ENCODE peak calls at places on chromosomes 12 and 14, in four cellular contexts. H is mesendoderm, S is endothelial cell of umbilical vein, B is fibroblast of lung. T is an unnamed sample.

GRCh38 chr14:101359221-101360044 is 201.9 kb upstream of the DIO3 start:
- DNase-seq in H (peak; percentile 24), B (peak; percentile 22), S (no peak), T (no peak)

GRCh38 chr14:64444984-64445845 is 20.1 kb upstream of the AKAP5 start:
- DNase-seq in H (peak; percentile 48), S (peak; percentile 84), B (peak; percentile 90), T (peak; percentile 87)

GRCh38 chr12:26691234-26691970 is 141.6 kb downstream of the ITPR2 start:
- DNase-seq in H (peak; percentile 97), B (peak; percentile 99), S (peak; percentile 96), T (peak; percentile 94)

GRCh38 chr12:4794503-4794902 is 74.3 kb downstream of the GALNT8 start:
- DNase-seq in S (no peak), H (no peak), B (no peak), T (no peak)

GRCh38 chr14:30357791-30358190 is 201.2 kb upstream of the G2E3 start:
- DNase-seq in S (no peak), B (no peak), H (no peak), T (no peak)

GRCh38 chr14:45610303-45610702 is 357.3 kb upstream of the MIS18BP1 start:
- DNase-seq in B (peak; percentile 1), H (peak; percentile 16), S (peak; percentile 4), T (peak; percentile 0)

GRCh38 chr12:86719381-86719780 is 463.2 kb upstream of the MGAT4C start:
- DNase-seq in S (no peak), B (peak; percentile 64), H (no peak), T (no peak)

GRCh38 chr12:45655186-45655585 is 74.3 kb upstream of the ARID2 start:
- DNase-seq in H (peak; percentile 20), S (no peak), B (peak; percentile 19), T (no peak)

GRCh38 chr12:11171953-11172675 is 1.1 kb downstream of the SMIM10L1 start:
- DNase-seq in S (no peak), H (peak; percentile 45), B (peak; percentile 30), T (peak; percentile 56)

GRCh38 chr12:1914116-1914911 is 4.1 kb downstream of the CACNA2D4 start:
- DNase-seq in S (no peak), H (no peak), B (no peak), T (no peak)

GRCh38 chr12:46382425-46382973 is 9.9 kb upstream of the SLC38A2 start:
- DNase-seq in B (no peak), H (no peak), S (no peak), T (no peak)

GRCh38 chr12:113260127-113260526 is 38.9 kb downstream of the TPCN1 start:
- DNase-seq in B (no peak), S (no peak), H (no peak), T (no peak)

GRCh38 chr14:99035712-99036593 is 236.0 kb downstream of the BCL11B start:
- DNase-seq in S (no peak), B (peak; percentile 96), H (peak; percentile 95), T (peak; percentile 98)

GRCh38 chr12:97017213-97017612 is 110.2 kb downstream of the NEDD1 start:
- DNase-seq in H (no peak), B (no peak), S (no peak), T (no peak)

GRCh38 chr12:56517854-56518253 is 3.8 kb upstream of the RBMS2 start:
- DNase-seq in H (no peak), S (no peak), B (no peak), T (no peak)

GRCh38 chr14:73903028-73903427 is 16.4 kb downstream of the ZNF410 start:
- DNase-seq in B (no peak), S (no peak), H (no peak), T (peak; percentile 51)

GRCh38 chr14:72617391-72618011 is 276.4 kb downstream of the DPF3 start:
- DNase-seq in S (peak; percentile 48), B (peak; percentile 82), H (peak; percentile 44), T (peak; percentile 79)

GRCh38 chr14:99579903-99580570 is 24.0 kb downstream of the CCDC85C start:
- DNase-seq in H (peak; percentile 92), S (peak; percentile 41), B (peak; percentile 97), T (no peak)

GRCh38 chr12:4954632-4955354 is 45.1 kb downstream of the KCNA1 start:
- DNase-seq in B (no peak), S (no peak), H (no peak), T (no peak)

GRCh38 chr12:109393437-109394345 is 46.0 kb downstream of the MYO1H start:
- DNase-seq in H (peak; percentile 58), B (peak; percentile 34), S (peak; percentile 63), T (peak; percentile 90)

GRCh38 chr12:79344855-79345840 is 345.6 kb downstream of the PAWR start:
- DNase-seq in S (peak; percentile 54), B (peak; percentile 35), H (peak; percentile 81), T (peak; percentile 56)

GRCh38 chr12:70645494-70646317 is 8.5 kb upstream of the PTPRB start:
- DNase-seq in H (peak; percentile 65), B (peak; percentile 97), S (peak; percentile 95), T (peak; percentile 86)

GRCh38 chr12:130633771-130634170 is 82.3 kb downstream of the RIMBP2 start:
- DNase-seq in S (no peak), H (peak; percentile 70), B (no peak), T (no peak)

GRCh38 chr12:3698218-3698974 is 54.5 kb downstream of the CRACR2A start:
- DNase-seq in S (peak; percentile 68), B (peak; percentile 92), H (no peak), T (peak; percentile 88)

GRCh38 chr12:46549527-46550265 is 177.1 kb upstream of the SLC38A2 start:
- DNase-seq in B (peak; percentile 84), S (peak; percentile 61), H (no peak), T (peak; percentile 91)

GRCh38 chr12:105433804-105434203 is 103.3 kb downstream of the C12orf75 start:
- DNase-seq in B (peak; percentile 88), H (no peak), S (peak; percentile 96), T (no peak)

GRCh38 chr12:53604581-53604980 is 21.6 kb downstream of the ATF7 start:
- DNase-seq in H (no peak), S (no peak), B (no peak), T (no peak)

GRCh38 chr12:127628655-127629054 is 638.3 kb upstream of the TMEM132C start:
- DNase-seq in S (no peak), H (no peak), B (peak; percentile 94), T (peak; percentile 40)

GRCh38 chr14:103630364-103631108 is 1.5 kb downstream of the KLC1 start:
- DNase-seq in B (peak; percentile 27), S (peak; percentile 10), H (no peak), T (peak; percentile 60)

GRCh38 chr12:21065845-21066244 is 65.1 kb upstream of the SLCO1B1 start:
- DNase-seq in S (peak; percentile 33), B (no peak), H (peak; percentile 45), T (peak; percentile 23)

GRCh38 chr12:115010324-115010995 is 326.5 kb upstream of the TBX3 start:
- DNase-seq in S (no peak), H (no peak), B (no peak), T (no peak)

GRCh38 chr12:45909041-45909713 is 81.2 kb downstream of the SCAF11 start:
- DNase-seq in B (peak; percentile 28), H (no peak), S (no peak), T (peak; percentile 9)

GRCh38 chr12:93186131-93186530 is 191.6 kb upstream of the NUDT4 start:
- DNase-seq in H (no peak), B (no peak), S (no peak), T (peak; percentile 74)

GRCh38 chr12:19507823-19508222 is 68.5 kb downstream of the AEBP2 start:
- DNase-seq in B (no peak), S (peak; percentile 75), H (no peak), T (peak; percentile 68)
- H3K36me3 ChIP-seq in B (no peaks in the 10 kb centered on the region), S (no peaks in the 10 kb centered on the region), H (no peaks in the 10 kb centered on the region), T (peaks cover 3% of the 10 kb centered on the region)

GRCh38 chr14:89720076-89720687 is 234.3 kb downstream of the EFCAB11 start:
- DNase-seq in S (no peak), H (no peak), B (no peak), T (no peak)

GRCh38 chr14:89720741-89721315 is 233.7 kb downstream of the EFCAB11 start:
- DNase-seq in S (no peak), H (no peak), B (peak; percentile 5), T (no peak)

GRCh38 chr14:89721330-89721729 is 233.2 kb downstream of the EFCAB11 start:
- DNase-seq in B (no peak), H (no peak), S (no peak), T (no peak)

GRCh38 chr14:89721991-89722390 is 232.5 kb downstream of the EFCAB11 start:
- DNase-seq in B (no peak), S (no peak), H (no peak), T (no peak)

GRCh38 chr14:89723930-89724915 is 230.3 kb downstream of the EFCAB11 start:
- DNase-seq in H (peak; percentile 10), B (no peak), S (no peak), T (peak; percentile 57)
- H3K4me3 ChIP-seq in H (no peak overlapping the region), B (no peak overlapping the region), S (no peak overlapping the region), T (peak overlapping the region; percentile 82)

GRCh38 chr14:69261761-69262331 is 1.9 kb downstream of the GALNT16 start:
- DNase-seq in B (no peak), S (no peak), H (peak; percentile 45), T (no peak)
- H3K9ac ChIP-seq in B (no peak overlapping the region), S (no peak overlapping the region), H (no peak overlapping the region), T (no peak overlapping the region)

DNA sequence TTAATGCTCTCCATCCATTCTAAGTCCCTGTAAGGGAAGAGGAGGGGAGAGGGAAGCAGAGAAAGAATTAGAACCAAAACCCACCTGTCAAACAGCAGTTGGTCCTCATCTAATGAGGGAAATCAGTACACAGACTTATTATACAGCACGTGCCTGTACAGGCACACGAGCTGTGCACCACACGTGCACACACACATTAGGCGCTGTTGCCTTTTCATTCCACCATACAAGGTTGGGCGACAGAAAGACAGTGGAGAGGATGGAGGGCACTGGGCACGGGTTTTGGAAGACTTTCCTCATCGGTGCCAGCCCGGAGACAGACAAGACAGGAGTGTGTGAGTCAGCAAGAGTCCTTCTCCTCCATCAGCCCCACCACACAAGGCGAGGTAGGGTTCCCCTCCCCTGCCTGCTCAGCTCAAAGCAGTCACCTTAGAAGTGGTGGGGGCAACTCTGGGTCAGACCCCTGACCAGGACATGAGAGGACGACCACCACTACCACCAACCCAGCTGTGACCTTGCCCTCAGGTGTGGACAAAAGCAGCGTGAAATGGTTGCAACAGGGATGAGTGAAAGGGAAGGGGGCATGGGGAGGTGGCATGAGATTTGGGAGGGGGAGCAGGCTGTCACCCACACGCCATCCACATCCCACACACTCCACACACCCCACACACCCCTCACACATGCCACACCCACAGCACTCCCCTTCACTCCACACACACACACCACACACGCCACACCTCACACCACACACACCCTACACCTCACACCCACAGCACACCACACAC is 80.7 kb downstream of the ACTN1 start:
- DNase-seq in S (no peak), B (no peak), H (no peak), T (no peak)
- H3K36me3 ChIP-seq in S (peaks cover 33% of the 10 kb centered on the region), B (peaks cover 46% of the 10 kb centered on the region), H (peaks cover 16% of the 10 kb centered on the region), T (peaks cover 89% of the 10 kb centered on the region)